ENCODE peak calls at places on chromosomes 4 and X, in six cellular contexts. V is right atrium auricular region; Q is activated effector memory CD4-positive, alpha-beta T cell treated with Interleukin-2 at 50 U/mL for 16 hours; D is NCI-H446; P is stimulated activated CD4-positive, alpha-beta T cell treated with anti-CD3 and anti-CD28 coated beads, Interleukin-12 subunit alpha, Interleukin-12 subunit beta, amount 100 ng/mL, for 24 hours; L is ELR. U is an unnamed sample.

GRCh38 chrX:12894074-12894691 is 12.2 kb upstream of the TLR8 start:
- DNase-seq in L (peak; percentile 45), V (no peak), D (no peak), Q (peak; percentile 1), P (no peak), U (no peak)

GRCh38 chr4:106266201-106266600 is 49.8 kb downstream of the TBCK start:
- DNase-seq in V (no peak), P (no peak), D (peak; percentile 4), Q (no peak), L (peak; percentile 58), U (peak; percentile 56)

GRCh38 chr4:156824451-156825060 is 147.0 kb downstream of the PDGFC start:
- DNase-seq in Q (no peak), L (no peak), V (no peak), D (no peak), P (no peak), U (no peak)

GRCh38 chr4:86498560-86499166 is 95.5 kb upstream of the PTPN13 start:
- DNase-seq in Q (no peak), L (peak; percentile 75), P (no peak), V (no peak), D (peak; percentile 19), U (peak; percentile 65)

GRCh38 chr4:6668391-6668790 is 25.3 kb upstream of the S100P start:
- DNase-seq in Q (no peak), L (peak; percentile 67), V (no peak), D (no peak), P (no peak), U (peak; percentile 47)

GRCh38 chr4:181827246-181827645 is 416.0 kb upstream of the TENM3 start:
- DNase-seq in P (no peak), V (no peak), L (no peak), D (no peak), Q (no peak), U (no peak)

GRCh38 chr4:168797738-168798375 is 212.2 kb downstream of the CBR4 start:
- DNase-seq in Q (no peak), L (no peak), D (no peak), V (no peak), P (no peak), U (no peak)

GRCh38 chr4:150078996-150079581 is 844 bp downstream of the DCLK2 start:
- DNase-seq in L (peak; percentile 68), V (no peak), P (no peak), D (no peak), Q (no peak), U (peak; percentile 51)

GRCh38 chrX:15107367-15107988 is 162.4 kb downstream of the ASB9 start:
- DNase-seq in D (no peak), Q (no peak), P (no peak), L (no peak), V (no peak), U (no peak)

GRCh38 chr4:8765084-8765483 is 106.6 kb downstream of the HMX1 start:
- DNase-seq in Q (no peak), V (no peak), P (no peak), L (no peak), D (no peak), U (no peak)

GRCh38 chr4:8403173-8403753 is 37.3 kb downstream of the ACOX3 start:
- DNase-seq in L (peak; percentile 84), Q (peak; percentile 10), P (no peak), D (peak; percentile 20), V (peak; percentile 92), U (peak; percentile 85)

U was measured in myocyte.